ENCODE peak calls at places on chromosome 4, in five cellular contexts. H is psoas muscle, O is coronary artery, W is pancreas, M is upper lobe of right lung. Z is an unnamed sample.

GRCh38 chr4:37662861-37663390 is 23.2 kb downstream of the RELL1 start:
- DNase-seq in W (no peak), H (no peak), M (no peak), O (no peak), Z (no peak)

GRCh38 chr4:152109585-152110509 is 349.0 kb upstream of the GATB start:
- DNase-seq in O (no peak), W (no peak), M (no peak), H (no peak), Z (no peak)

GRCh38 chr4:46549125-46549524 is 159.2 kb upstream of the GABRA2 start:
- DNase-seq in O (no peak), W (no peak), H (no peak), M (no peak), Z (no peak)

GRCh38 chr4:24984602-24985532 is 45.9 kb downstream of the LGI2 start:
- DNase-seq in W (no peak), O (no peak), H (no peak), M (no peak), Z (no peak)

GRCh38 chr4:76831475-76832390 is 66.2 kb downstream of the SOWAHB start:
- DNase-seq in O (no peak), H (no peak), M (no peak), W (no peak), Z (no peak)

GRCh38 chr4:125780159-125780558 is 465.4 kb downstream of the FAT4 start:
- DNase-seq in O (no peak), H (no peak), M (no peak), W (no peak), Z (no peak)

GRCh38 chr4:128517096-128517738 is 229.6 kb upstream of the PGRMC2 start:
- DNase-seq in W (no peak), O (no peak), H (no peak), M (no peak), Z (no peak)

GRCh38 chr4:154164931-154165839 is 326.4 kb downstream of the DCHS2 start:
- DNase-seq in M (no peak), O (no peak), W (no peak), H (no peak), Z (no peak)

GRCh38 chr4:173248690-173249089 is 80.1 kb downstream of the GALNT7 start:
- DNase-seq in H (no peak), O (no peak), M (no peak), W (no peak), Z (no peak)

GRCh38 chr4:88732714-88733368 is 35.2 kb upstream of the NAP1L5 start:
- DNase-seq in O (no peak), H (no peak), W (no peak), M (no peak), Z (no peak)

GRCh38 chr4:28730304-28730703 is 1869.7 kb downstream of the STIM2 start:
- DNase-seq in M (no peak), W (no peak), H (no peak), O (no peak), Z (no peak)

GRCh38 chr4:80312124-80312523 is 23.4 kb upstream of the CFAP299 start:
- DNase-seq in W (no peak), O (no peak), H (no peak), M (no peak), Z (no peak)

DNA sequence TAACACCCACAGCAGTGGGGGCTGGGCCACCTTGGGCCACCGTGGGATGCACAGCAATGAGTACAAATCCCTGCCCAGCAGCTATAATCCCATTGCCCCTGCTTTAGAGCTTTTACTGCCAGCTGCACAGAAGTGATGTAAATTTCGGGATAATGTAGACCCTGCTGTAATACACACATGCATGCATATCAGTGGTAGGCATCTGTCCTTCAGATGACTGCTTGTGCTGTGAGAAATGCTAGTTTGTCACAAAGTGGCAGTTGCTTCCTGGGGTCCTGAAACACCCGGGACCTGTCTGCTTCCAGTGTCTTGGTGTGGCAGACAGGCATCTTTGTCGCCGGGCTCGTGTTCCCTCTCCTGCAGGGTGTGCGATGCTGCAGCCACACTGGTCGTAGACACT is 14.1 kb downstream of the NSG1 start:
- DNase-seq in M (no peak), W (no peak), O (no peak), H (no peak), Z (no peak)
- H3K27ac ChIP-seq in M (no peak overlapping the region), W (no peak overlapping the region), O (no peak overlapping the region), H (no peak overlapping the region), Z (no peak overlapping the region)

GRCh38 chr4:184408021-184408710 is 66.2 kb downstream of the IRF2 start:
- DNase-seq in W (no peak), M (no peak), H (no peak), O (no peak), Z (no peak)
- H3K27ac ChIP-seq in W (no peak overlapping the region), M (no peak overlapping the region), H (peak overlapping the region; percentile 25), O (peak overlapping the region; percentile 72), Z (no peak overlapping the region)

DNA sequence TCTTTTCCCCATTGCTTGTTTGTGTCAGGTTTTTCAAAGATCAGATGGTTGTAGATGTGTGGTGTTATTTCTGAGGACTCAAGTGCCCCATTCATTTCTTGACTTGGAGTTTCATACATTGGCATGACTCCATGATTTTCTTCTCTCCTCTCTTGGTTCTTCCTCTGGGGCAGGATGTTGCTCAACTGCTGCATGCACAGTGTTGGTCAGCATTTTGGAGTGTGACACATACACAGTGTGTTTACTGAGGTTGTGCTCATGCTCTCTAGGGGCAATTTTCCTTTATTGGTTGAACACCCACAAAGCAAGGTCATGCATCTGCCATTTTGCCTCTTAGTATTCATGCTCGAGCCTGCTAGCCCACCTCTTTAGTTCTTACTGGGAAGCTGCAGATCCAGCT is 1993.8 kb downstream of the ARAP2 start:
- DNase-seq in O (no peak), W (no peak), M (no peak), H (no peak), Z (no peak)
- H3K27ac ChIP-seq in O (no peak overlapping the region), W (no peak overlapping the region), M (no peak overlapping the region), H (no peak overlapping the region), Z (no peak overlapping the region)

DNA sequence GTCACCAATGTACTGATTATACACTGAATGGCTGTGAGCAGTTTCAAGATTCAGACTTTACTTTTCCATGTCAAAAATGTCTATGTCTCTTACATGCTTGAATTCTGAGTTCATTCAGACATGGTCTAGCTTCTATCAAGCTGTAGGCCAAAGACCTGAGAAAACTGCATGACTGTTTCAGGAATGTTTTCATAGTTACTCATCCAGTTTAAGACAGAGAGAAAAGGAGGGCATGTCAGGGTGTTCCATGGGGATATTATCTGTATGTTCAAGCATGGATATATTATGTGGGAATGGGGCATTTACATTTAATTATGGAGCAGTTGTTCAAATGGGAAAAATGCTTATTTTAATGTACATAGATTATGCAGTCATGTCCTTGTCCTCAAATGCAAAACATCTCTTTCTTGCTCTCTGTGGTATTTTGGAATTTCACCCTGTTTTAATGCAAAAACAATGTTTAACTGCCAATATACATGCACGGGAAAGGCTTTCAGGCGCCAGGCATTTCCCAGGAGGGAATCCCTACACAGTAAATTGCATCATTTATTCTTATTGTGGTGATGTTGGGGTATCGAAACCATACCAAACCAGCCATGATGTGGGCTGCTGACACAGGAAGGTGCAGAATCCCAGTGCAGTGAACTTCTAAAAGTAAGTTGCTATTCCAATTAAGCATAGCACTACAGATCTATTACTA is 429.0 kb upstream of the INTU start:
- DNase-seq in H (no peak), M (no peak), W (no peak), O (no peak), Z (no peak)
- H3K27ac ChIP-seq in H (no peak overlapping the region), M (no peak overlapping the region), W (no peak overlapping the region), O (peak overlapping the region; percentile 32), Z (no peak overlapping the region)

GRCh38 chr4:185510803-185511202 is 24.5 kb downstream of the PDLIM3 start:
- DNase-seq in M (no peak), H (no peak), W (peak; percentile 41), O (no peak), Z (no peak)

GRCh38 chr4:185515248-185515647 is 20.1 kb downstream of the PDLIM3 start:
- DNase-seq in W (no peak), O (no peak), M (no peak), H (no peak), Z (no peak)

GRCh38 chr4:185514182-185514697 is 21.1 kb downstream of the PDLIM3 start:
- DNase-seq in W (no peak), M (no peak), H (no peak), O (no peak), Z (no peak)

GRCh38 chr4:185513489-185514181 is 21.7 kb downstream of the PDLIM3 start:
- DNase-seq in O (no peak), H (no peak), M (no peak), W (peak; percentile 40), Z (no peak)

GRCh38 chr4:185512516-185512915 is 22.8 kb downstream of the PDLIM3 start:
- DNase-seq in H (no peak), W (no peak), M (no peak), O (no peak), Z (no peak)
- H3K27ac ChIP-seq in H (peak overlapping the region; percentile 80), W (no peak overlapping the region), M (no peak overlapping the region), O (peak overlapping the region; percentile 77), Z (no peak overlapping the region)

DNA sequence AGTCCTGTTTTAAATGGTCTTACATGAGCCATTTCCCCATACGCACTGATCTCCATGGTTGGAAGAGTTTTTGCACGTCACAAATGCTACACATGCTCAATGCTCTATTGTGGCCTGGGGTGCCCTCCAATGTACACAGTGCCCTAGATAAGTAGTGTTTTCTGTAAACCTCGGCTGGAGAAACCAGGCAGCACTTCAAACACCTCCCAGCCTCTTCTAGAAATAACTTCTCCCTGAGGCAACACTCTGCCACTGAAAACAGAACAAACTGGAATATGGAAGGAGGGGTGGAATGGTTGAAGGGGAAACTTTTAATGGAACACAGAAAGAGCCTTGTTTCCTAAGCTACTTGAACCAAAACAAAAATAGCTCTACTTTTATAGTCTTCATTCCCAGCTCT is 123.9 kb upstream of the CBR4 start:
- DNase-seq in W (peak; percentile 65), O (no peak), M (no peak), H (no peak), Z (no peak)
- H3K27ac ChIP-seq in W (peak overlapping the region; percentile 84), O (peak overlapping the region; percentile 83), M (peak overlapping the region; percentile 65), H (no peak overlapping the region), Z (no peak overlapping the region)

DNA sequence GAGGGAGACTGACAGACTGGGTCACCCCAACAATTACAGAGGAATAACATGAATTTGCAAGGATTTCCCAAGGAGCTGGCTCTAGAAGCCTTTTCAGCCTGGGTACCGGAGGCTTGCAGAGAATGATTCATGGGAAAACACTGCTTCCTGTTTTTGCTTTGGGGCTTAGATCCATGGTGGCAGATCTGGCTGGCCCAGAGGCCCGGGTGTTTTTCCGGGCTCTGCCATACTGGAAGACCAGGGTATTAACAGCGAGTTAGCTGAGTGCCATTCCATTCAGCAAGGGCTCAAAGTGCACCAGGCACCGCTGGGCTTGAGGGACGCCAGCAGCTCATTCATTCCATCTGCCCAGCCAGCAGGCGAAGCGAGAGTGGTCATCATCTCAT is 1.3 kb downstream of the WDR1 start:
- DNase-seq in H (no peak), O (no peak), W (no peak), M (no peak), Z (no peak)
- H3K27ac ChIP-seq in H (peak overlapping the region; percentile 97), O (peak overlapping the region; percentile 99), W (no peak overlapping the region), M (peak overlapping the region; percentile 98), Z (no peak overlapping the region)

GRCh38 chr4:6840062-6840976 is 57.8 kb downstream of the KIAA0232 start:
- DNase-seq in W (no peak), H (peak; percentile 29), M (no peak), O (no peak), Z (no peak)
- H3K27ac ChIP-seq in W (no peak overlapping the region), H (peak overlapping the region; percentile 82), M (no peak overlapping the region), O (peak overlapping the region; percentile 21), Z (no peak overlapping the region)

GRCh38 chr4:56314207-56314915 is 72.9 kb downstream of the AASDH start:
- DNase-seq in H (no peak), W (no peak), M (no peak), O (peak; percentile 50), Z (no peak)
- H3K27ac ChIP-seq in H (no peak overlapping the region), W (no peak overlapping the region), M (no peak overlapping the region), O (no peak overlapping the region), Z (no peak overlapping the region)